ENCODE peak calls at places on chromosome 4, in ten cellular contexts. G, I, O, D, B, H, K, W, R and Q are unnamed samples.

GRCh38 chr4:168505996-168506395 is 9.1 kb downstream of the PALLD start:
- DNase-seq in G (no peak), I (no peak), O (no peak), D (no peak), B (no peak), H (no peak), K (no peak), W (no peak), R (no peak), Q (no peak)

GRCh38 chr4:141158219-141158618 is 24.9 kb upstream of the RNF150 start:
- DNase-seq in G (no peak), I (no peak), O (no peak), D (peak; percentile 66), B (peak; percentile 20), H (no peak), K (no peak), W (no peak), R (peak; percentile 57), Q (no peak)

GRCh38 chr4:105896984-105897760 is 1.9 kb downstream of the NPNT start:
- DNase-seq in G (no peak), I (no peak), O (no peak), D (no peak), B (no peak), H (no peak), K (no peak), W (no peak), R (no peak), Q (peak; percentile 8)

GRCh38 chr4:53548662-53549061 is 42.6 kb downstream of the LNX1 start:
- DNase-seq in G (no peak), I (no peak), O (no peak), D (no peak), B (no peak), H (no peak), K (no peak), W (no peak), R (no peak), Q (no peak)

GRCh38 chr4:83082777-83083176 is 31.8 kb downstream of the PLAC8 start:
- DNase-seq in G (no peak), I (no peak), O (no peak), D (no peak), B (peak; percentile 55), H (no peak), K (no peak), W (no peak), R (no peak), Q (no peak)

GRCh38 chr4:84433603-84434232 is 65.4 kb downstream of the NKX6-1 start:
- DNase-seq in G (no peak), I (no peak), O (no peak), D (no peak), B (no peak), H (no peak), K (no peak), W (no peak), R (no peak), Q (no peak)

GRCh38 chr4:81844717-81845116 is 373.0 kb upstream of the RASGEF1B start:
- DNase-seq in G (peak; percentile 40), I (peak; percentile 21), O (peak; percentile 70), D (peak; percentile 90), B (peak; percentile 69), H (peak; percentile 79), K (peak; percentile 44), W (peak; percentile 68), R (peak; percentile 95), Q (peak; percentile 58)

GRCh38 chr4:185127021-185127925 is 15.8 kb upstream of the SLC25A4 start:
- DNase-seq in G (no peak), I (no peak), O (no peak), D (peak; percentile 5), B (no peak), H (no peak), K (no peak), W (no peak), R (no peak), Q (peak; percentile 85)

GRCh38 chr4:6391852-6392188 is 80.6 kb downstream of the PPP2R2C start:
- DNase-seq in G (no peak), I (no peak), O (no peak), D (no peak), B (no peak), H (no peak), K (no peak), W (no peak), R (no peak), Q (no peak)

GRCh38 chr4:8828869-8829268 is 42.8 kb downstream of the HMX1 start:
- DNase-seq in G (no peak), I (no peak), O (no peak), D (no peak), B (no peak), H (peak; percentile 10), K (no peak), W (no peak), R (no peak), Q (no peak)